ENCODE peak calls at places on chromosomes 3 and 15, in five cellular contexts. Z is left lobe of liver; O is GM23248; U is KBM-7; Y is activated CD4-positive, CD25-positive, alpha-beta regulatory T cell treated with anti-CD3 and anti-CD28 coated beads, Interleukin-2, amount 50 U/mL, for 72 hours. S is an unnamed sample.

GRCh38 chr15:26126070-26126469 is 262.9 kb upstream of the ATP10A start:
- DNase-seq in Z (no peak), O (no peak), U (no peak), Y (no peak), S (no peak)

GRCh38 chr3:127991251-127991650 is 61.0 kb upstream of the SEC61A1 start:
- DNase-seq in Z (no peak), O (no peak), U (no peak), Y (no peak), S (no peak)

GRCh38 chr3:100737334-100737733 is 28.0 kb downstream of the TFG start:
- DNase-seq in Z (no peak), O (peak), U (peak), Y (no peak), S (peak)

GRCh38 chr3:27278391-27279055 is 90.7 kb downstream of the NEK10 start:
- DNase-seq in Z (no peak), O (no peak), U (no peak), Y (no peak), S (no peak)

GRCh38 chr3:54830658-54831057 is 97.2 kb downstream of the LRTM1 start:
- DNase-seq in Z (no peak), O (peak), U (peak), Y (no peak), S (peak)

GRCh38 chr3:65625310-65625709 is 413.4 kb downstream of the MAGI1 start:
- DNase-seq in Z (no peak), O (no peak), U (no peak), Y (no peak), S (no peak)

GRCh38 chr3:127820221-127820870 is 2.0 kb downstream of the MGLL start:
- DNase-seq in Z (peak), O (peak), U (no peak), Y (no peak), S (peak)

GRCh38 chr3:63279442-63279841 is 1.3 kb downstream of the SYNPR start:
- DNase-seq in Z (no peak), O (no peak), U (no peak), Y (no peak), S (no peak)

GRCh38 chr3:15303728-15304127 is 28.7 kb downstream of the SH3BP5 start:
- DNase-seq in Z (no peak), O (no peak), U (no peak), Y (no peak), S (no peak)

GRCh38 chr15:52256930-52257733 is 38.5 kb downstream of the MYO5C start:
- DNase-seq in Z (no peak), O (peak), U (no peak), Y (no peak), S (peak)